ENCODE peak calls at places on chromosome 11, in ten cellular contexts. One of them, this sample, is unnamed.

GRCh38 chr11:60872124-60872951 is 5.0 kb downstream of the ZP1 start:
- DNase-seq in esophagus squamous epithelium: no peak
- DNase-seq in activated naive CD4-positive, alpha-beta T cell treated with Interleukin-2 at 50 U/mL for 16 hours: no peak
- DNase-seq in AG08395: peak; percentile 67
- DNase-seq in activated T-helper 1 cell treated with anti-CD3 and anti-CD28 coated beads, Interleukin-12 subunit alpha, Interleukin-12 subunit beta, Interleukin-2, Interleukin-4 antibody, amounts not matched to agents 30 ng/mL and 10 ng/mL and 1 ng/mL, durations not matched to agents 14 hours and 24 hours and 36 hours: no peak
- DNase-seq in adipocyte: peak; percentile 53
- DNase-seq in epithelial cell of proximal tubule: no peak
- DNase-seq in heart left ventricle: peak; percentile 80
- DNase-seq in LoVo: no peak
- DNase-seq in NCI-H1092: no peak
- DNase-seq in this sample: no peak

GRCh38 chr11:94025695-94026394 is 4.7 kb downstream of the HEPHL1 start:
- DNase-seq in NCI-H1092: no peak
- DNase-seq in esophagus squamous epithelium: no peak
- DNase-seq in LoVo: no peak
- DNase-seq in heart left ventricle: no peak
- DNase-seq in adipocyte: no peak
- DNase-seq in AG08395: no peak
- DNase-seq in activated naive CD4-positive, alpha-beta T cell treated with Interleukin-2 at 50 U/mL for 16 hours: no peak
- DNase-seq in epithelial cell of proximal tubule: no peak
- DNase-seq in activated T-helper 1 cell treated with anti-CD3 and anti-CD28 coated beads, Interleukin-12 subunit alpha, Interleukin-12 subunit beta, Interleukin-2, Interleukin-4 antibody, amounts not matched to agents 30 ng/mL and 10 ng/mL and 1 ng/mL, durations not matched to agents 14 hours and 24 hours and 36 hours: no peak
- DNase-seq in this sample: no peak

GRCh38 chr11:70462818-70463477 is 64.6 kb downstream of the CTTN start:
- DNase-seq in epithelial cell of proximal tubule: no peak
- DNase-seq in adipocyte: no peak
- DNase-seq in LoVo: no peak
- DNase-seq in activated T-helper 1 cell treated with anti-CD3 and anti-CD28 coated beads, Interleukin-12 subunit alpha, Interleukin-12 subunit beta, Interleukin-2, Interleukin-4 antibody, amounts not matched to agents 30 ng/mL and 10 ng/mL and 1 ng/mL, durations not matched to agents 14 hours and 24 hours and 36 hours: no peak
- DNase-seq in AG08395: no peak
- DNase-seq in NCI-H1092: no peak
- DNase-seq in activated naive CD4-positive, alpha-beta T cell treated with Interleukin-2 at 50 U/mL for 16 hours: no peak
- DNase-seq in heart left ventricle: no peak
- DNase-seq in esophagus squamous epithelium: no peak
- DNase-seq in this sample: no peak

GRCh38 chr11:129440028-129440630 is 64.5 kb downstream of the BARX2 start:
- DNase-seq in adipocyte: no peak
- DNase-seq in AG08395: no peak
- DNase-seq in epithelial cell of proximal tubule: peak; percentile 100
- DNase-seq in esophagus squamous epithelium: no peak
- DNase-seq in NCI-H1092: no peak
- DNase-seq in activated T-helper 1 cell treated with anti-CD3 and anti-CD28 coated beads, Interleukin-12 subunit alpha, Interleukin-12 subunit beta, Interleukin-2, Interleukin-4 antibody, amounts not matched to agents 30 ng/mL and 10 ng/mL and 1 ng/mL, durations not matched to agents 14 hours and 24 hours and 36 hours: no peak
- DNase-seq in heart left ventricle: no peak
- DNase-seq in activated naive CD4-positive, alpha-beta T cell treated with Interleukin-2 at 50 U/mL for 16 hours: no peak
- DNase-seq in LoVo: peak; percentile 18
- DNase-seq in this sample: no peak

GRCh38 chr11:64410396-64410718 is 51.4 kb downstream of the RPS6KA4 start:
- DNase-seq in NCI-H1092: no peak
- DNase-seq in LoVo: no peak
- DNase-seq in heart left ventricle: no peak
- DNase-seq in activated naive CD4-positive, alpha-beta T cell treated with Interleukin-2 at 50 U/mL for 16 hours: no peak
- DNase-seq in esophagus squamous epithelium: no peak
- DNase-seq in activated T-helper 1 cell treated with anti-CD3 and anti-CD28 coated beads, Interleukin-12 subunit alpha, Interleukin-12 subunit beta, Interleukin-2, Interleukin-4 antibody, amounts not matched to agents 30 ng/mL and 10 ng/mL and 1 ng/mL, durations not matched to agents 14 hours and 24 hours and 36 hours: no peak
- DNase-seq in epithelial cell of proximal tubule: no peak
- DNase-seq in AG08395: no peak
- DNase-seq in adipocyte: no peak
- DNase-seq in this sample: no peak

GRCh38 chr11:75468534-75469340 is 35.7 kb upstream of the KLHL35 start:
- DNase-seq in adipocyte: peak; percentile 36
- DNase-seq in NCI-H1092: no peak
- DNase-seq in AG08395: peak; percentile 17
- DNase-seq in epithelial cell of proximal tubule: no peak
- DNase-seq in esophagus squamous epithelium: no peak
- DNase-seq in LoVo: no peak
- DNase-seq in heart left ventricle: peak; percentile 67
- DNase-seq in activated T-helper 1 cell treated with anti-CD3 and anti-CD28 coated beads, Interleukin-12 subunit alpha, Interleukin-12 subunit beta, Interleukin-2, Interleukin-4 antibody, amounts not matched to agents 30 ng/mL and 10 ng/mL and 1 ng/mL, durations not matched to agents 14 hours and 24 hours and 36 hours: no peak
- DNase-seq in activated naive CD4-positive, alpha-beta T cell treated with Interleukin-2 at 50 U/mL for 16 hours: no peak
- DNase-seq in this sample: no peak

GRCh38 chr11:285894-286220 is 3.1 kb upstream of the PGGHG start:
- DNase-seq in LoVo: no peak
- DNase-seq in NCI-H1092: no peak
- DNase-seq in adipocyte: no peak
- DNase-seq in activated naive CD4-positive, alpha-beta T cell treated with Interleukin-2 at 50 U/mL for 16 hours: peak; percentile 1
- DNase-seq in epithelial cell of proximal tubule: no peak
- DNase-seq in activated T-helper 1 cell treated with anti-CD3 and anti-CD28 coated beads, Interleukin-12 subunit alpha, Interleukin-12 subunit beta, Interleukin-2, Interleukin-4 antibody, amounts not matched to agents 30 ng/mL and 10 ng/mL and 1 ng/mL, durations not matched to agents 14 hours and 24 hours and 36 hours: no peak
- DNase-seq in esophagus squamous epithelium: no peak
- DNase-seq in AG08395: no peak
- DNase-seq in heart left ventricle: no peak
- DNase-seq in this sample: no peak

GRCh38 chr11:87439981-87440760 is 402.4 kb downstream of the TMEM135 start:
- DNase-seq in esophagus squamous epithelium: no peak
- DNase-seq in epithelial cell of proximal tubule: no peak
- DNase-seq in adipocyte: peak; percentile 54
- DNase-seq in LoVo: no peak
- DNase-seq in NCI-H1092: no peak
- DNase-seq in activated T-helper 1 cell treated with anti-CD3 and anti-CD28 coated beads, Interleukin-12 subunit alpha, Interleukin-12 subunit beta, Interleukin-2, Interleukin-4 antibody, amounts not matched to agents 30 ng/mL and 10 ng/mL and 1 ng/mL, durations not matched to agents 14 hours and 24 hours and 36 hours: no peak
- DNase-seq in AG08395: no peak
- DNase-seq in activated naive CD4-positive, alpha-beta T cell treated with Interleukin-2 at 50 U/mL for 16 hours: no peak
- DNase-seq in heart left ventricle: no peak
- DNase-seq in this sample: no peak

GRCh38 chr11:75260396-75260795 is 19.8 kb downstream of the TPBGL start:
- DNase-seq in heart left ventricle: peak; percentile 11
- DNase-seq in esophagus squamous epithelium: no peak
- DNase-seq in adipocyte: no peak
- DNase-seq in LoVo: no peak
- DNase-seq in activated naive CD4-positive, alpha-beta T cell treated with Interleukin-2 at 50 U/mL for 16 hours: no peak
- DNase-seq in AG08395: no peak
- DNase-seq in activated T-helper 1 cell treated with anti-CD3 and anti-CD28 coated beads, Interleukin-12 subunit alpha, Interleukin-12 subunit beta, Interleukin-2, Interleukin-4 antibody, amounts not matched to agents 30 ng/mL and 10 ng/mL and 1 ng/mL, durations not matched to agents 14 hours and 24 hours and 36 hours: no peak
- DNase-seq in NCI-H1092: no peak
- DNase-seq in epithelial cell of proximal tubule: no peak
- DNase-seq in this sample: no peak

GRCh38 chr11:76661835-76662434 is 8.6 kb downstream of the LRRC32 start:
- DNase-seq in LoVo: no peak
- DNase-seq in heart left ventricle: peak; percentile 13
- DNase-seq in AG08395: no peak
- DNase-seq in adipocyte: no peak
- DNase-seq in NCI-H1092: no peak
- DNase-seq in activated naive CD4-positive, alpha-beta T cell treated with Interleukin-2 at 50 U/mL for 16 hours: no peak
- DNase-seq in epithelial cell of proximal tubule: no peak
- DNase-seq in activated T-helper 1 cell treated with anti-CD3 and anti-CD28 coated beads, Interleukin-12 subunit alpha, Interleukin-12 subunit beta, Interleukin-2, Interleukin-4 antibody, amounts not matched to agents 30 ng/mL and 10 ng/mL and 1 ng/mL, durations not matched to agents 14 hours and 24 hours and 36 hours: no peak
- DNase-seq in esophagus squamous epithelium: no peak
- DNase-seq in this sample: no peak

GRCh38 chr11:36509265-36509664 is 807 bp downstream of the TRAF6 start:
- DNase-seq in NCI-H1092: no peak
- DNase-seq in adipocyte: peak; percentile 76
- DNase-seq in heart left ventricle: no peak
- DNase-seq in epithelial cell of proximal tubule: no peak
- DNase-seq in esophagus squamous epithelium: no peak
- DNase-seq in activated naive CD4-positive, alpha-beta T cell treated with Interleukin-2 at 50 U/mL for 16 hours: peak; percentile 47
- DNase-seq in activated T-helper 1 cell treated with anti-CD3 and anti-CD28 coated beads, Interleukin-12 subunit alpha, Interleukin-12 subunit beta, Interleukin-2, Interleukin-4 antibody, amounts not matched to agents 30 ng/mL and 10 ng/mL and 1 ng/mL, durations not matched to agents 14 hours and 24 hours and 36 hours: no peak
- DNase-seq in AG08395: peak; percentile 18
- DNase-seq in LoVo: no peak
- DNase-seq in this sample: peak; percentile 29